ENCODE peak calls at places on chromosomes 12 and 14, in four cellular contexts. One of them, this sample, is unnamed.

GRCh38 chr12:90959538-90960139 is 4.7 kb upstream of the CCER1 start:
- DNase-seq in GM12878: no peak
- DNase-seq in Panc1: no peak
- DNase-seq in SK-N-SH: peak
- DNase-seq in this sample: peak

GRCh38 chr12:89825591-89826449 is 117.2 kb upstream of the ATP2B1 start:
- DNase-seq in GM12878: peak
- DNase-seq in Panc1: no peak
- DNase-seq in SK-N-SH: peak
- DNase-seq in this sample: peak

GRCh38 chr14:51020024-51020710 is 74.7 kb downstream of the TRIM9 start:
- DNase-seq in GM12878: no peak
- DNase-seq in Panc1: no peak
- DNase-seq in SK-N-SH: peak
- DNase-seq in this sample: no peak

GRCh38 chr14:91070572-91070971 is 10.1 kb upstream of the RPS6KA5 start:
- DNase-seq in GM12878: no peak
- DNase-seq in Panc1: no peak
- DNase-seq in SK-N-SH: no peak
- DNase-seq in this sample: no peak

GRCh38 chr14:37650356-37651037 is 55.1 kb downstream of the TTC6 start:
- DNase-seq in GM12878: no peak
- DNase-seq in Panc1: no peak
- DNase-seq in SK-N-SH: no peak
- DNase-seq in this sample: no peak

GRCh38 chr12:131682511-131682895 is 28.4 kb upstream of the SFSWAP start:
- DNase-seq in GM12878: no peak
- DNase-seq in Panc1: no peak
- DNase-seq in SK-N-SH: no peak
- DNase-seq in this sample: no peak

GRCh38 chr12:87233636-87234035 is 795.6 kb downstream of the C12orf50 start:
- DNase-seq in GM12878: no peak
- DNase-seq in Panc1: no peak
- DNase-seq in SK-N-SH: no peak
- DNase-seq in this sample: no peak

GRCh38 chr12:6915023-6915788 is 826 bp downstream of the ENO2 start:
- DNase-seq in GM12878: no peak
- DNase-seq in Panc1: no peak
- DNase-seq in SK-N-SH: peak
- DNase-seq in this sample: no peak

GRCh38 chr12:51181558-51181957 is 8.6 kb upstream of the TFCP2 start:
- DNase-seq in GM12878: no peak
- DNase-seq in Panc1: no peak
- DNase-seq in SK-N-SH: no peak
- DNase-seq in this sample: no peak

GRCh38 chr12:110135012-110135411 is 10.9 kb downstream of the IFT81 start:
- DNase-seq in GM12878: no peak
- DNase-seq in Panc1: no peak
- DNase-seq in SK-N-SH: no peak
- DNase-seq in this sample: no peak

GRCh38 chr12:43805149-43805856 is 814 bp downstream of the TWF1 start:
- DNase-seq in GM12878: no peak
- DNase-seq in Panc1: no peak
- DNase-seq in SK-N-SH: peak
- DNase-seq in this sample: no peak

GRCh38 chr14:23544511-23545447 is 6.8 kb downstream of the ZFHX2 start:
- DNase-seq in GM12878: no peak
- DNase-seq in Panc1: no peak
- DNase-seq in SK-N-SH: no peak
- DNase-seq in this sample: no peak

GRCh38 chr14:36580856-36581831 is 1.3 kb downstream of the NKX2-8 start:
- DNase-seq in GM12878: no peak
- DNase-seq in Panc1: no peak
- DNase-seq in SK-N-SH: peak
- DNase-seq in this sample: no peak

GRCh38 chr12:47188576-47189441 is 109.0 kb upstream of the AMIGO2 start:
- DNase-seq in GM12878: no peak
- DNase-seq in Panc1: no peak
- DNase-seq in SK-N-SH: no peak
- DNase-seq in this sample: no peak

GRCh38 chr14:72528059-72528950 is 365.6 kb downstream of the DPF3 start:
- DNase-seq in GM12878: no peak
- DNase-seq in Panc1: no peak
- DNase-seq in SK-N-SH: no peak
- DNase-seq in this sample: no peak

GRCh38 chr14:95597784-95598204 is 62.9 kb downstream of the GLRX5 start:
- DNase-seq in GM12878: no peak
- DNase-seq in Panc1: no peak
- DNase-seq in SK-N-SH: peak
- DNase-seq in this sample: no peak

GRCh38 chr12:115004469-115005146 is 320.6 kb upstream of the TBX3 start:
- DNase-seq in GM12878: no peak
- DNase-seq in Panc1: no peak
- DNase-seq in SK-N-SH: no peak
- DNase-seq in this sample: no peak

GRCh38 chr14:68665792-68666195 is 127.1 kb downstream of the ZFP36L1 start:
- DNase-seq in GM12878: no peak
- DNase-seq in Panc1: no peak
- DNase-seq in SK-N-SH: no peak
- DNase-seq in this sample: no peak

GRCh38 chr14:31232081-31232480 is 24.5 kb upstream of the HECTD1 start:
- DNase-seq in GM12878: no peak
- DNase-seq in Panc1: no peak
- DNase-seq in SK-N-SH: no peak
- DNase-seq in this sample: no peak

GRCh38 chr14:31229009-31229408 is 21.4 kb upstream of the HECTD1 start:
- DNase-seq in GM12878: no peak
- DNase-seq in Panc1: no peak
- DNase-seq in SK-N-SH: no peak
- DNase-seq in this sample: no peak

GRCh38 chr14:31228533-31228932 is 20.9 kb upstream of the HECTD1 start:
- DNase-seq in GM12878: no peak
- DNase-seq in Panc1: no peak
- DNase-seq in SK-N-SH: no peak
- DNase-seq in this sample: no peak

GRCh38 chr14:31229638-31230229 is 22.1 kb upstream of the HECTD1 start:
- DNase-seq in GM12878: no peak
- DNase-seq in Panc1: peak
- DNase-seq in SK-N-SH: no peak
- DNase-seq in this sample: peak

DNA sequence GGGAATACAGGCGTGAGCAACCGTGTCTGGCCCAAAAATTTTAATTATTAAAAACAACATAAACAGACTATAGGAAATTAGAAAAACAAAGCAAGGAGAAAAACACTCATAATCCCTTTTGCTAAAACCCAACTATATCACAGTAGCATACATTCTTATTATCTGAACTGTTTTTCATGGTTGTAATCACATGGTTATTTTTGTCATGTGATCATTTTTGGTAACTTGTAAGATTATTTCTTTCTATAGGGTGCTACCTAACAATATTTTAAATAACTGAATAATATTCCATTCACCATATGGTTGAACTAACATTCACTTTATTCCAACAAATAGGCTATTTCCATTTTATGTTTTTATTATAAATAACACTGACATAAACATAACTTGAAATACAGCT is 23.0 kb upstream of the HECTD1 start:
- DNase-seq in GM12878: no peak
- DNase-seq in Panc1: no peak
- DNase-seq in SK-N-SH: no peak
- DNase-seq in this sample: no peak
- TF ChIP-seq SIN3A in GM12878: no peak
- TF ChIP-seq SIN3A in Panc1: no peak
- TF ChIP-seq SIN3A in SK-N-SH: no peak
- TF ChIP-seq SIN3A in this sample: no peak

GRCh38 chr14:67532606-67532997 is 488 bp upstream of the PLEKHH1 start:
- DNase-seq in GM12878: no peak
- DNase-seq in Panc1: no peak
- DNase-seq in SK-N-SH: no peak
- DNase-seq in this sample: no peak
- TF ChIP-seq SIN3A in GM12878: no peak
- TF ChIP-seq SIN3A in Panc1: no peak
- TF ChIP-seq SIN3A in SK-N-SH: no peak
- TF ChIP-seq SIN3A in this sample: no peak

GRCh38 chr12:26268841-26269553 is 73.6 kb downstream of the SSPN start:
- DNase-seq in GM12878: no peak
- DNase-seq in Panc1: no peak
- DNase-seq in SK-N-SH: no peak
- DNase-seq in this sample: no peak
- TF ChIP-seq SIN3A in GM12878: no peak
- TF ChIP-seq SIN3A in Panc1: no peak
- TF ChIP-seq SIN3A in SK-N-SH: no peak
- TF ChIP-seq SIN3A in this sample: no peak

GRCh38 chr14:34489324-34489723 is 27.3 kb upstream of the SPTSSA start:
- DNase-seq in GM12878: no peak
- DNase-seq in Panc1: no peak
- DNase-seq in SK-N-SH: no peak
- DNase-seq in this sample: no peak
- TF ChIP-seq SIN3A in GM12878: no peak
- TF ChIP-seq SIN3A in Panc1: no peak
- TF ChIP-seq SIN3A in SK-N-SH: no peak
- TF ChIP-seq SIN3A in this sample: no peak

GRCh38 chr14:21233457-21234076 is 35.7 kb downstream of the HNRNPC start:
- DNase-seq in GM12878: no peak
- DNase-seq in Panc1: no peak
- DNase-seq in SK-N-SH: no peak
- DNase-seq in this sample: no peak
- TF ChIP-seq SIN3A in GM12878: no peak
- TF ChIP-seq SIN3A in Panc1: no peak
- TF ChIP-seq SIN3A in SK-N-SH: no peak
- TF ChIP-seq SIN3A in this sample: no peak

DNA sequence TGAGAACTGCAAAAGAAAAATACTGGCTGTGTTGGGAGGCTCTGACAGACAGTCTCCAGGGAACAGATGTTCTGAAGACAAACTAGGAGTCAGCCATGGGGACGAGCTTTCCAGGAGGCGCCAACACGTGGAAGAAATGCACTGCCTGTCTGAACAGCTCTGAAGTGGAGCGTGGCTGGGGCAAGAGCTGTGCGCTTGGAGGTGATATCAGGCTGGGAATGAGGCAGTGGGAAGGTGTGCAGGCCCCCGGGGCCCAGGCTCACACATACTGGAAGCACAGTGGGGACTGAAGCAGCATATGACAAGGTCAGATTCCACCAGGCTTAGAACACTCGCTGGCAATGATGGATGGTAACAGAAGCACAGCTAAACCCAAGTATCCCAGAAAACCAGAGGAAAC is 17.5 kb downstream of the APPL2 start:
- DNase-seq in GM12878: no peak
- DNase-seq in Panc1: no peak
- DNase-seq in SK-N-SH: no peak
- DNase-seq in this sample: no peak
- TF ChIP-seq SIN3A in GM12878: no peak
- TF ChIP-seq SIN3A in Panc1: no peak
- TF ChIP-seq SIN3A in SK-N-SH: no peak
- TF ChIP-seq SIN3A in this sample: no peak

DNA sequence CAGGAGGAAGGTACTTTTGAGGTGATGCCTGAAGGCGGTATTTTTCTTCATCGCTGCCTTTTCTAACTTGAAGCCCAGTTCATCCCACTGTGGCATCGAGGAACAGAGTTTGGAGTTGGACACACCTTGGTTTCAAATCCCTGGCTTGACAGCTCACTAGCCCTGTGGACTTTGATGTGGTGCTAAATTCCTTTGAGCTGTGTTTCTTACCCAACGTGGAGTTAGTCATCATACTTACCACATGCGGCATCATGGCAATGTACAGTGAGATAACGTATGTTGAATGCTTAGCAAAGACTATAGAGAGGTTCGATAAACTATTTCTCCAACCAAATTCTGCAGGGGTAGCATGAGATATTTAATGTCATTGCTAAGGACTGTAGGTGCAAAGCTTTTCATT is 3.4 kb downstream of the PLEKHG3 start:
- DNase-seq in GM12878: no peak
- DNase-seq in Panc1: peak
- DNase-seq in SK-N-SH: no peak
- DNase-seq in this sample: peak
- TF ChIP-seq SIN3A in GM12878: no peak
- TF ChIP-seq SIN3A in Panc1: no peak
- TF ChIP-seq SIN3A in SK-N-SH: no peak
- TF ChIP-seq SIN3A in this sample: no peak

GRCh38 chr12:82756303-82756702 is 69.6 kb downstream of the TMTC2 start:
- DNase-seq in GM12878: no peak
- DNase-seq in Panc1: no peak
- DNase-seq in SK-N-SH: no peak
- DNase-seq in this sample: no peak
- TF ChIP-seq SIN3A in GM12878: no peak
- TF ChIP-seq SIN3A in Panc1: no peak
- TF ChIP-seq SIN3A in SK-N-SH: no peak
- TF ChIP-seq SIN3A in this sample: no peak

GRCh38 chr14:74861734-74862090 is 14.2 kb downstream of the PROX2 start:
- DNase-seq in GM12878: no peak
- DNase-seq in Panc1: no peak
- DNase-seq in SK-N-SH: no peak
- DNase-seq in this sample: no peak
- TF ChIP-seq SIN3A in GM12878: no peak
- TF ChIP-seq SIN3A in Panc1: no peak
- TF ChIP-seq SIN3A in SK-N-SH: no peak
- TF ChIP-seq SIN3A in this sample: no peak

GRCh38 chr12:106228320-106228710 is 19.5 kb downstream of the CKAP4 start:
- DNase-seq in GM12878: no peak
- DNase-seq in Panc1: no peak
- DNase-seq in SK-N-SH: no peak
- DNase-seq in this sample: no peak

GRCh38 chr12:106229036-106229591 is 18.7 kb downstream of the CKAP4 start:
- DNase-seq in GM12878: no peak
- DNase-seq in Panc1: no peak
- DNase-seq in SK-N-SH: no peak
- DNase-seq in this sample: no peak

GRCh38 chr12:106224392-106224706 is 23.5 kb downstream of the CKAP4 start:
- DNase-seq in GM12878: no peak
- DNase-seq in Panc1: no peak
- DNase-seq in SK-N-SH: no peak
- DNase-seq in this sample: no peak

GRCh38 chr12:106226884-106227640 is 20.8 kb downstream of the CKAP4 start:
- DNase-seq in GM12878: no peak
- DNase-seq in Panc1: peak
- DNase-seq in SK-N-SH: peak
- DNase-seq in this sample: peak

GRCh38 chr12:106227641-106228319 is 20.0 kb downstream of the CKAP4 start:
- DNase-seq in GM12878: no peak
- DNase-seq in Panc1: no peak
- DNase-seq in SK-N-SH: no peak
- DNase-seq in this sample: no peak
- TF ChIP-seq SIN3A in GM12878: no peak
- TF ChIP-seq SIN3A in Panc1: no peak
- TF ChIP-seq SIN3A in SK-N-SH: no peak
- TF ChIP-seq SIN3A in this sample: no peak